ENCODE peak calls at places on chromosome 14, in eight cellular contexts. Z is gastrocnemius medialis; H is upper lobe of left lung; F is HFFc6; D is AG09309; S is psoas muscle; X is epithelial cell of esophagus; E is CD8-positive, alpha-beta T cell. V is an unnamed sample.
A peak's percentile ranks its signal among the peaks of the same experiment; 100 is the strongest.

GRCh38 chr14:67485501-67486095 is 2.9 kb downstream of the TMEM229B start:
- DNase-seq in Z (no peak), H (no peak), F (no peak), D (no peak), S (no peak), X (peak; percentile 12), E (no peak), V (no peak)

GRCh38 chr14:97218713-97219355 is 421.7 kb downstream of the VRK1 start:
- DNase-seq in Z (no peak), H (peak; percentile 82), F (no peak), D (no peak), S (no peak), X (peak; percentile 4), E (peak; percentile 29), V (no peak)

GRCh38 chr14:89184952-89185351 is 232.1 kb downstream of the FOXN3 start:
- DNase-seq in Z (peak; percentile 59), H (no peak), F (no peak), D (no peak), S (peak; percentile 69), X (no peak), E (no peak), V (no peak)

GRCh38 chr14:55846852-55847471 is 267.0 kb downstream of the KTN1 start:
- DNase-seq in Z (peak; percentile 22), H (no peak), F (peak; percentile 23), D (peak; percentile 40), S (peak; percentile 72), X (peak; percentile 18), E (no peak), V (no peak)

GRCh38 chr14:45247427-45247826 is 5.6 kb downstream of the MIS18BP1 start:
- DNase-seq in Z (no peak), H (no peak), F (no peak), D (no peak), S (no peak), X (no peak), E (no peak), V (no peak)

GRCh38 chr14:44490966-44491365 is 16.1 kb downstream of the FSCB start:
- DNase-seq in Z (no peak), H (no peak), F (no peak), D (no peak), S (no peak), X (no peak), E (no peak), V (no peak)

GRCh38 chr14:70708717-70709570 is 67.2 kb downstream of the TTC9 start:
- DNase-seq in Z (no peak), H (no peak), F (no peak), D (no peak), S (no peak), X (no peak), E (no peak), V (no peak)

GRCh38 chr14:86933460-86933859 is 1059.5 kb downstream of the GALC start:
- DNase-seq in Z (no peak), H (no peak), F (no peak), D (no peak), S (no peak), X (peak; percentile 27), E (no peak), V (no peak)

GRCh38 chr14:74945261-74945851 is 10.0 kb downstream of the PGF start:
- DNase-seq in Z (no peak), H (peak; percentile 43), F (no peak), D (no peak), S (peak; percentile 66), X (no peak), E (peak; percentile 25), V (no peak)

GRCh38 chr14:76772300-76773187 is 11.3 kb downstream of the VASH1 start:
- DNase-seq in Z (no peak), H (no peak), F (no peak), D (no peak), S (no peak), X (no peak), E (no peak), V (no peak)

GRCh38 chr14:50383618-50384225 is 13.0 kb downstream of the CDKL1 start:
- DNase-seq in Z (no peak), H (no peak), F (no peak), D (no peak), S (no peak), X (no peak), E (no peak), V (no peak)

GRCh38 chr14:97113339-97113738 is 316.2 kb downstream of the VRK1 start:
- DNase-seq in Z (no peak), H (no peak), F (no peak), D (no peak), S (no peak), X (no peak), E (no peak), V (no peak)

GRCh38 chr14:31206536-31207286 is 882 bp downstream of the HECTD1 start:
- DNase-seq in Z (no peak), H (peak; percentile 90), F (no peak), D (no peak), S (no peak), X (peak; percentile 49), E (peak; percentile 55), V (no peak)

GRCh38 chr14:39265741-39266588 is 32.2 kb downstream of the MIA2 start:
- DNase-seq in Z (peak; percentile 72), H (no peak), F (peak; percentile 3), D (no peak), S (peak; percentile 87), X (peak; percentile 77), E (no peak), V (no peak)

GRCh38 chr14:89212386-89213235 is 204.4 kb downstream of the FOXN3 start:
- DNase-seq in Z (no peak), H (no peak), F (no peak), D (no peak), S (no peak), X (no peak), E (no peak), V (no peak)

GRCh38 chr14:76117789-76118188 is 33.9 kb upstream of the GPATCH2L start:
- DNase-seq in Z (no peak), H (peak; percentile 52), F (no peak), D (no peak), S (no peak), X (no peak), E (no peak), V (no peak)

GRCh38 chr14:75306917-75307699 is 28.5 kb downstream of the FOS start:
- DNase-seq in Z (no peak), H (no peak), F (no peak), D (no peak), S (no peak), X (peak; percentile 52), E (no peak), V (no peak)

GRCh38 chr14:68661226-68662225 is 131.3 kb downstream of the ZFP36L1 start:
- DNase-seq in Z (no peak), H (no peak), F (no peak), D (no peak), S (no peak), X (no peak), E (no peak), V (no peak)

GRCh38 chr14:100374270-100374669 is 51.1 kb downstream of the SLC25A47 start:
- DNase-seq in Z (no peak), H (no peak), F (no peak), D (no peak), S (no peak), X (no peak), E (no peak), V (no peak)

GRCh38 chr14:100586153-100586519 is 1.1 kb downstream of the BEGAIN start:
- DNase-seq in Z (no peak), H (peak; percentile 72), F (no peak), D (no peak), S (peak; percentile 45), X (no peak), E (no peak), V (no peak)

GRCh38 chr14:95523818-95524448 is 7.5 kb upstream of the SYNE3 start:
- DNase-seq in Z (no peak), H (no peak), F (peak; percentile 79), D (no peak), S (no peak), X (peak; percentile 59), E (no peak), V (no peak)
- TF ChIP-seq CTCF in Z (no peak), H (peak; percentile 22), F (no peak), D (no peak), S (no peak), X (no peak), E (no peak), V (no peak)

DNA sequence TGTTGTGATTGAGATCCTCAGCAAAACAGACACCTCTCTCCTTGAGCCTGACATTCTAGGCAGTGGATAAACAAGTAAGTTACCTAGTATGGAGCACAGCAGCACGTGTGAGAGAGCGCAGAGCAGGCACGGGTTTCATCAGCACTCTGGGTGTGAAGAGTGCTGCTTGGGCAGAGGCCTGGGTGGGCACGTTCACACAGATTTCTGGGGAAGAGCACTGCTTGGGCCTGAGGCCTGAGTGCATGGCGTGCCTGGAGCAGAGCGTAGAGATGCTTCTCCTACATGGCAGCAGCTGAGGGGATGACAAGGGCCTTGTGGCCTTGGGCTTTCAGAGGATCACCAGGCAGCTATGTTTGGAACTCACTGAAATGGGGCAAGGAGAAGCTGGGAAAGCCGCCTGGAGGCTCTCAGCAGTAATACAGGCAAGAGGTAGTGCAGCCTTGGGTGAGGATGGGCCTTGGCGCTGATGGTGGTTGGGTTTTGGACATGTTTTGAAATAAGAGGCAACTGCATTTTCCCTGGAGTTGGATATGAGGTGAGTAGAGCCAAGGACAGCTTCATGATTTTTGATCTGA is 17.6 kb downstream of the CKB start:
- DNase-seq in Z (no peak), H (no peak), F (no peak), D (no peak), S (no peak), X (no peak), E (no peak), V (no peak)
- TF ChIP-seq CTCF in Z (no peak), H (no peak), F (peak; percentile 47), D (peak; percentile 5), S (no peak), X (peak; percentile 20), E (no peak), V (no peak)

GRCh38 chr14:48537600-48537999 is 862.2 kb upstream of the MDGA2 start:
- DNase-seq in Z (no peak), H (no peak), F (no peak), D (no peak), S (no peak), X (no peak), E (no peak), V (no peak)

DNA sequence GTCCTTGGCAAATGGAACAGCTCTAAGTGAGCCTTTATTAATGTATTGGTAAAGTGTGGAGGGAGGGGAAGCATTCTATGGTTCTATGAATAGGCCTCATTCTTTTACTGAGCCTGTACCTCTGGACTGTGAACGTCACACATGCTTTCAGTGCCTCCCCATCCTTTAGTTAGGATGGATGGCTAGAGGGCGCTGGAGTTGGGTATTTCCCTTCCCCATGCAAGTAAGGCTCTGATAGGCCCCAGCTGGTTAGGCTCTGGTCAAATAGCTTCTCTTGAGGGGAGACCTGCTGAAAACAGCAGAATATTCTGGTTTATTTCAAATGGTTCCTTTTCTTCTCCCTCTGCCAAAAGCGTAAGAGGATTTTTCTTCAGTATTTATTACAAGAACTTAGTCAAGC is 860.9 kb upstream of the MDGA2 start:
- DNase-seq in Z (no peak), H (no peak), F (no peak), D (no peak), S (no peak), X (peak; percentile 32), E (no peak), V (no peak)
- TF ChIP-seq CTCF in Z (no peak), H (no peak), F (no peak), D (no peak), S (no peak), X (no peak), E (no peak), V (no peak)

DNA sequence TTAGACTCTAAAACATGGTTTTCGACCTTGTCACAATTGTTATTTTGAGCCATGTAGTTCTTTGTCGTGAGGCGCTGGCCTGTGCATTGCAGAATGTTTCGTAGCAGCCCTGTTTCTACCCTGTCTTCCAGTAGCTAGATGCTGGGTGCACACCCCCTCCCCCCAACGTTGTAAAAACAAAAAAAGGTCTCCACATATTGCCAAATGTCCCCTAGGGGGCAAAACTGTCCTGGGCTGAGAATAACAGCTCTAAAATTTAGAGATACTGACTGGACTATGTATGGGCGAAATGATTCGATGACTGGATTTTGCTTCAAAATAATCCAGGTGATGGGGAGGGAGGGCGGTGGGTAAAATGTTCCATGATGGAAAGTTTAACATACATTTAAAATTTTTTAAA is 126.1 kb upstream of the FUT8 start:
- DNase-seq in Z (no peak), H (no peak), F (no peak), D (no peak), S (no peak), X (no peak), E (no peak), V (no peak)
- TF ChIP-seq CTCF in Z (no peak), H (no peak), F (peak; percentile 69), D (peak; percentile 35), S (no peak), X (no peak), E (no peak), V (peak; percentile 19)